ENCODE peak calls at places on chromosomes 2 and 18, in seven cellular contexts. O, J, R, L, U, T and C are unnamed samples.

GRCh38 chr2:179201884-179202283 is 62.7 kb downstream of the SESTD1 start:
- DNase-seq in O (no peak), J (no peak), R (no peak), L (no peak), U (no peak), T (no peak), C (no peak)

GRCh38 chr2:113157108-113157896 is 16.5 kb upstream of the PSD4 start:
- DNase-seq in O (no peak), J (no peak), R (peak; percentile 90), L (peak; percentile 70), U (no peak), T (peak; percentile 67), C (peak; percentile 57)

GRCh38 chr18:8982416-8983183 is 119.9 kb upstream of the NDUFV2 start:
- DNase-seq in O (no peak), J (peak; percentile 51), R (peak; percentile 75), L (peak; percentile 41), U (no peak), T (peak; percentile 42), C (no peak)

GRCh38 chr18:9854801-9855676 is 30.7 kb upstream of the TXNDC2 start:
- DNase-seq in O (no peak), J (no peak), R (no peak), L (no peak), U (no peak), T (no peak), C (no peak)

GRCh38 chr2:136206613-136207012 is 88.7 kb upstream of the CXCR4 start:
- DNase-seq in O (no peak), J (no peak), R (no peak), L (no peak), U (no peak), T (peak; percentile 28), C (peak; percentile 70)

GRCh38 chr2:150732064-150732463 is 244.6 kb upstream of the RND3 start:
- DNase-seq in O (no peak), J (peak; percentile 17), R (no peak), L (no peak), U (no peak), T (no peak), C (no peak)

GRCh38 chr2:176658708-176659107 is 389.5 kb downstream of the MTX2 start:
- DNase-seq in O (no peak), J (no peak), R (no peak), L (no peak), U (no peak), T (no peak), C (no peak)

GRCh38 chr2:43539991-43540860 is 55.6 kb downstream of the THADA start:
- DNase-seq in O (no peak), J (no peak), R (no peak), L (no peak), U (peak; percentile 76), T (no peak), C (no peak)

GRCh38 chr2:226554726-226555125 is 244.9 kb downstream of the IRS1 start:
- DNase-seq in O (no peak), J (no peak), R (no peak), L (no peak), U (no peak), T (no peak), C (no peak)

GRCh38 chr2:219552382-219553167 is 8.7 kb downstream of the TMEM198 start:
- DNase-seq in O (peak; percentile 89), J (no peak), R (peak; percentile 95), L (peak; percentile 94), U (peak; percentile 90), T (peak; percentile 95), C (peak; percentile 72)

GRCh38 chr2:57728691-57729090 is 317.9 kb upstream of the VRK2 start:
- DNase-seq in O (no peak), J (no peak), R (no peak), L (no peak), U (no peak), T (no peak), C (no peak)

GRCh38 chr2:25401307-25402021 is 59.7 kb upstream of the DNMT3A start:
- DNase-seq in O (no peak), J (no peak), R (no peak), L (no peak), U (no peak), T (no peak), C (no peak)

GRCh38 chr2:43737097-43737854 is 36.6 kb upstream of the DYNC2LI1 start:
- DNase-seq in O (no peak), J (no peak), R (no peak), L (no peak), U (no peak), T (no peak), C (no peak)

GRCh38 chr2:27306657-27307544 is 1.3 kb downstream of the UCN start:
- DNase-seq in O (no peak), J (no peak), R (no peak), L (no peak), U (no peak), T (peak; percentile 42), C (peak; percentile 28)

GRCh38 chr18:59300676-59301285 is 17.7 kb downstream of the CPLX4 start:
- DNase-seq in O (no peak), J (no peak), R (peak; percentile 7), L (no peak), U (no peak), T (no peak), C (no peak)

GRCh38 chr2:217987391-217987790 is 15.4 kb downstream of the TNS1 start:
- DNase-seq in O (no peak), J (no peak), R (no peak), L (no peak), U (no peak), T (peak; percentile 3), C (no peak)

GRCh38 chr2:226893206-226893605 is 57.4 kb downstream of the RHBDD1 start:
- DNase-seq in O (no peak), J (no peak), R (no peak), L (no peak), U (no peak), T (no peak), C (no peak)

GRCh38 chr18:49529596-49529995 is 32.3 kb upstream of the LIPG start:
- DNase-seq in O (no peak), J (no peak), R (no peak), L (no peak), U (no peak), T (no peak), C (no peak)

GRCh38 chr18:57819671-57820460 is 16.8 kb upstream of the ATP8B1 start:
- DNase-seq in O (no peak), J (peak; percentile 94), R (peak; percentile 89), L (peak; percentile 45), U (peak; percentile 71), T (no peak), C (no peak)
- TF ChIP-seq CTCF in O (no peak), J (no peak), R (no peak), L (no peak), U (no peak), T (no peak), C (no peak)

GRCh38 chr2:64296695-64297346 is 152.6 kb upstream of the PELI1 start:
- DNase-seq in O (no peak), J (no peak), R (no peak), L (peak; percentile 44), U (no peak), T (no peak), C (no peak)

GRCh38 chr2:64295326-64296149 is 151.3 kb upstream of the PELI1 start:
- DNase-seq in O (no peak), J (no peak), R (no peak), L (no peak), U (no peak), T (no peak), C (no peak)

GRCh38 chr2:64296150-64296500 is 151.9 kb upstream of the PELI1 start:
- DNase-seq in O (no peak), J (no peak), R (no peak), L (no peak), U (no peak), T (peak; percentile 69), C (no peak)

DNA sequence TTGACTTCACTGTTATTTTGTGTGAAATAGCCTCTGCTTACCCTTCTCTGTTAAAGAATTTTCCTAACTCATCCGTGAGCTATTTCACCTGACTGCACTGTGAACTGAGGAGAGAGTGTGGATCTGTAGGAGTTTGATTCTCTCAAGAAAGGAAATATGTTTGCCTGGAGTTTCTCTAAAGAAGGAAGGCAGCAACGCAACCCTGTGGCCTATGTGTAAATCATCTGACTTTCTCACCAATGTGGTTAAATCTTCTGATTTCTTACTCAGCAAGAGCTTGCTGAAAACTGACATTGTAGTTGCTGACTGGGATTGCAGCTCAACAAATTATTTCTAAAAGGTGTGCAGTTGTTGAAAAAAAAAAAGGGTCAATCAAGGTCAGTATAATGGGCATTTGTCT is 153.9 kb upstream of the PELI1 start:
- DNase-seq in O (no peak), J (no peak), R (no peak), L (no peak), U (no peak), T (no peak), C (no peak)
- TF ChIP-seq CTCF in O (no peak), J (no peak), R (no peak), L (no peak), U (no peak), T (no peak), C (no peak)

DNA sequence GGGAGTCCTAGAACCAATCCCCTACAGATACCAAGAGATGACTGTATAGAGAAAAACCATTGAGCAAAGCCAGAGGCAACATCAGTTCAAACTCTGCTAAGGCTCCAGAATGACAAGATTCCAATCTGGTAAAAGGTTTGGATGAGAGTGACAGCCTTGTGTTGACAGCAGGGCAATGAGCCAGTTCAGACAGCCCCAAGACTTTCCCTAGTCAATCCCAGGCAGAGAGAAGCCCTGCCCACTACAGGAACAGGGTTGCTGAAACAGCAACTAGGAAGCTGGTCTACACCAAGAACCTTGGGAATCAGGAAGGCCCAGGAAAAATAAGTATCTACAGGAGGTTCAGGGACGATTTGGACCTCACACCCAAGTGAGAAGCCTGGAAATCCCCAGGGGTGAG is 3.3 kb downstream of the PSTPIP2 start:
- DNase-seq in O (no peak), J (no peak), R (no peak), L (no peak), U (no peak), T (no peak), C (no peak)
- TF ChIP-seq CTCF in O (no peak), J (no peak), R (no peak), L (no peak), U (no peak), T (no peak), C (no peak)

GRCh38 chr2:69715964-69716363 is 26.0 kb upstream of the ANXA4 start:
- DNase-seq in O (no peak), J (no peak), R (no peak), L (no peak), U (no peak), T (no peak), C (no peak)

GRCh38 chr2:69711971-69712370 is 30.0 kb upstream of the ANXA4 start:
- DNase-seq in O (no peak), J (no peak), R (no peak), L (no peak), U (no peak), T (no peak), C (no peak)

GRCh38 chr2:69717902-69718301 is 24.0 kb upstream of the ANXA4 start:
- DNase-seq in O (no peak), J (no peak), R (no peak), L (no peak), U (no peak), T (no peak), C (no peak)

GRCh38 chr2:69716555-69717120 is 25.3 kb upstream of the ANXA4 start:
- DNase-seq in O (no peak), J (no peak), R (no peak), L (no peak), U (no peak), T (no peak), C (no peak)

DNA sequence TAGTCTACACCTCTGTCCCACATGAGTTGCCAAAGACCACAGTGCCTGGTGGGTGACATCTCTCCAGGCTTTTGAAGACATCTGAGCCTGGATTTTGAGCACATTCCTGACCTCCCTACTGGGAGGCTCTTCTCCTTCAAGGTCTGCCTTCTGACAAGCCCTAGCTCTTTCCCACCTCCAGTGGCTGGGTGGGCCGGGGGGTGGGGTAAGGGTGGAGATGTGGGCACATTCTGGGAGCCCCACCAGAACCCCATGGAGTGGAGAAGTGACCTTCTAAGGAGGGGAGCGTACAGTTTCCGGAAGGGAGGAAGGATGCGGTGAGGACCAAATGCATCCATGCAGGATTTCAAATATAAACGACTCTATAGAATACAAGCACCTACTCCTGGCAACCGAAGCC is 27.9 kb upstream of the ANXA4 start:
- DNase-seq in O (no peak), J (no peak), R (no peak), L (no peak), U (no peak), T (no peak), C (no peak)
- TF ChIP-seq CTCF in O (no peak), J (no peak), R (no peak), L (no peak), U (no peak), T (no peak), C (no peak)